ENCODE peak calls at places on chromosomes 3 and 15, in eight cellular contexts. R is stomach, N is IMR-90, X is upper lobe of right lung, L is lower lobe of right lung, H is MM.1S, V is lung, Z is K562. Y is an unnamed sample.

GRCh38 chr15:48279608-48280007 is 51.6 kb upstream of the DUT start:
- DNase-seq in R (no peak), N (no peak), X (no peak), L (no peak), H (no peak), V (no peak), Z (no peak), Y (no peak)

GRCh38 chr15:33700695-33701303 is 267.5 kb upstream of the CHRM5 start:
- DNase-seq in R (peak), N (peak), X (peak), L (peak), H (peak), V (peak), Z (peak), Y (peak)

GRCh38 chr3:117955196-117955595 is 1079.5 kb downstream of the IGSF11 start:
- DNase-seq in R (no peak), N (peak), X (no peak), L (no peak), H (no peak), V (no peak), Z (no peak), Y (no peak)

GRCh38 chr3:70716832-70717231 is 404.4 kb upstream of the MDFIC2 start:
- DNase-seq in R (no peak), N (peak), X (no peak), L (no peak), H (no peak), V (no peak), Z (no peak), Y (no peak)

GRCh38 chr3:59257506-59257905 is 207.7 kb upstream of the CFAP20DC start:
- DNase-seq in R (no peak), N (peak), X (no peak), L (no peak), H (no peak), V (no peak), Z (no peak), Y (no peak)

GRCh38 chr3:72185549-72186484 is 400.9 kb upstream of the PROK2 start:
- DNase-seq in R (no peak), N (peak), X (no peak), L (no peak), H (no peak), V (no peak), Z (peak), Y (no peak)

GRCh38 chr3:188950832-188951489 is 220.8 kb upstream of the TPRG1 start:
- DNase-seq in R (peak), N (peak), X (peak), L (peak), H (no peak), V (peak), Z (no peak), Y (no peak)

GRCh38 chr15:75811616-75812015 is 31.6 kb upstream of the UBE2Q2 start:
- DNase-seq in R (no peak), N (no peak), X (no peak), L (no peak), H (no peak), V (no peak), Z (no peak), Y (no peak)

GRCh38 chr3:46829699-46830208 is 33.5 kb downstream of the MYL3 start:
- DNase-seq in R (no peak), N (no peak), X (no peak), L (no peak), H (peak), V (no peak), Z (no peak), Y (no peak)

GRCh38 chr3:126548556-126549466 is 9.9 kb downstream of the C3orf22 start:
- DNase-seq in R (peak), N (no peak), X (peak), L (peak), H (no peak), V (no peak), Z (no peak), Y (no peak)

GRCh38 chr15:92343869-92344643 is 49.6 kb upstream of the ST8SIA2 start:
- DNase-seq in R (no peak), N (no peak), X (no peak), L (no peak), H (no peak), V (no peak), Z (no peak), Y (no peak)

GRCh38 chr3:81476652-81477051 is 284.8 kb downstream of the GBE1 start:
- DNase-seq in R (no peak), N (no peak), X (no peak), L (no peak), H (peak), V (no peak), Z (no peak), Y (no peak)

GRCh38 chr15:96365781-96366525 is 35.5 kb downstream of the NR2F2 start:
- DNase-seq in R (no peak), N (no peak), X (no peak), L (no peak), H (no peak), V (no peak), Z (no peak), Y (no peak)

GRCh38 chr3:99373088-99373875 is 265.1 kb upstream of the COL8A1 start:
- DNase-seq in R (no peak), N (no peak), X (no peak), L (no peak), H (no peak), V (no peak), Z (no peak), Y (no peak)

GRCh38 chr3:39125837-39126500 is 18.5 kb downstream of the TTC21A start:
- DNase-seq in R (no peak), N (peak), X (no peak), L (no peak), H (no peak), V (no peak), Z (no peak), Y (no peak)

GRCh38 chr15:42154576-42155355 is 1.7 kb downstream of the PLA2G4F start:
- DNase-seq in R (no peak), N (no peak), X (peak), L (no peak), H (no peak), V (no peak), Z (no peak), Y (no peak)

GRCh38 chr15:40330368-40330836 is 6.9 kb downstream of the INAFM2 start:
- DNase-seq in R (no peak), N (peak), X (peak), L (peak), H (no peak), V (peak), Z (peak), Y (no peak)

GRCh38 chr3:56864886-56865527 is 63.3 kb upstream of the ARHGEF3 start:
- DNase-seq in R (no peak), N (no peak), X (no peak), L (no peak), H (no peak), V (no peak), Z (no peak), Y (no peak)

GRCh38 chr3:70631716-70632307 is 319.4 kb upstream of the MDFIC2 start:
- DNase-seq in R (no peak), N (no peak), X (no peak), L (no peak), H (no peak), V (no peak), Z (no peak), Y (no peak)

GRCh38 chr3:136860541-136860940 is 1.5 kb upstream of the NCK1 start:
- DNase-seq in R (no peak), N (no peak), X (no peak), L (no peak), H (no peak), V (no peak), Z (no peak), Y (no peak)

GRCh38 chr3:130626021-130626420 is 109.0 kb downstream of the COL6A6 start:
- DNase-seq in R (no peak), N (peak), X (no peak), L (no peak), H (no peak), V (no peak), Z (no peak), Y (no peak)

GRCh38 chr3:8987673-8988655 is 24.7 kb upstream of the RAD18 start:
- DNase-seq in R (peak), N (peak), X (peak), L (peak), H (peak), V (peak), Z (peak), Y (peak)

GRCh38 chr3:155031191-155031590 is 48.9 kb upstream of the MME start:
- DNase-seq in R (no peak), N (peak), X (no peak), L (no peak), H (peak), V (no peak), Z (no peak), Y (no peak)

GRCh38 chr3:85571835-85572234 is 613.0 kb downstream of the CADM2 start:
- DNase-seq in R (no peak), N (no peak), X (no peak), L (no peak), H (no peak), V (no peak), Z (no peak), Y (no peak)

GRCh38 chr3:57077630-57078365 is 17.3 kb downstream of the SPATA12 start:
- DNase-seq in R (no peak), N (no peak), X (no peak), L (no peak), H (no peak), V (no peak), Z (no peak), Y (no peak)

GRCh38 chr15:66864871-66865281 is 162.8 kb downstream of the SMAD6 start:
- DNase-seq in R (peak), N (no peak), X (no peak), L (no peak), H (no peak), V (peak), Z (no peak), Y (no peak)

GRCh38 chr15:35302340-35302739 is 217.2 kb upstream of the NANOGP8 start:
- DNase-seq in R (no peak), N (no peak), X (no peak), L (no peak), H (no peak), V (no peak), Z (no peak), Y (no peak)

GRCh38 chr3:138303474-138303873 is 26.2 kb downstream of the NME9 start:
- DNase-seq in R (no peak), N (no peak), X (no peak), L (no peak), H (no peak), V (no peak), Z (no peak), Y (no peak)

GRCh38 chr3:14862303-14862660 is 43.5 kb downstream of the FGD5 start:
- DNase-seq in R (no peak), N (no peak), X (no peak), L (no peak), H (no peak), V (no peak), Z (no peak), Y (no peak)

GRCh38 chr3:16177962-16178627 is 3.6 kb downstream of the GALNT15 start:
- DNase-seq in R (peak), N (peak), X (peak), L (peak), H (peak), V (peak), Z (peak), Y (peak)

DNA sequence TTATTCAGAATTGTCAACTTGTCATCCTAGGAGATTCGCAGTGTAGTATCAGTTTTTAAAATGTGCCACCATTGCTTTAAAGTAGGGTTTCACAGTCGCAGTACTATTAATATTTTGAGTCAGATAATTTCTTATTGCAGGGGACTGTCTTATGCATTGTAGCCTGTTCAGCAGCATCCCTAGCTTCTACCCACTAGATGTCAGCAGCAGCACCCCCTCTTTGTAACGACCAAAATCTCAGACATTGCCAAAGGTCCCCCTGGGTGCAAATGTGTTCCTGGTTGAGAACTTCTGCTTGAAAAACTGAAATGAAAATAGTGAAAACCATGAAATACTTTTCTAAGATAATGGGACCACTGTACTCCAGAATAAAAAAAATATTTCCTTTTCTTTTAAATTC is 474.8 kb downstream of the CNTN3 start:
- DNase-seq in R (no peak), N (no peak), X (no peak), L (no peak), H (peak), V (no peak), Z (no peak), Y (no peak)
- TF ChIP-seq CTCF in R (no peak), N (peak), X (no peak), L (no peak), H (peak), V (no peak), Z (no peak), Y (no peak)

GRCh38 chr15:101491739-101492640 is 2.5 kb upstream of the PCSK6 start:
- DNase-seq in R (no peak), N (no peak), X (no peak), L (no peak), H (no peak), V (no peak), Z (no peak), Y (no peak)
- H3K27ac ChIP-seq in R (no peak), N (no peak), X (no peak), L (no peak), H (no peak), V (no peak), Z (no peak), Y (no peak)

GRCh38 chr15:63469984-63470383 is 34.4 kb upstream of the USP3 start:
- DNase-seq in R (no peak), N (no peak), X (no peak), L (no peak), H (no peak), V (no peak), Z (no peak), Y (no peak)
- TF ChIP-seq CTCF in R (no peak), N (no peak), X (no peak), L (no peak), H (no peak), V (no peak), Z (no peak), Y (no peak)

GRCh38 chr15:62450061-62450460 is 285.0 kb upstream of the C2CD4B start:
- DNase-seq in R (no peak), N (no peak), X (no peak), L (no peak), H (no peak), V (no peak), Z (no peak), Y (no peak)
- H3K27ac ChIP-seq in R (no peak), N (no peak), X (no peak), L (no peak), H (no peak), V (no peak), Z (no peak), Y (no peak)

GRCh38 chr3:153291052-153291689 is 129.1 kb downstream of the RAP2B start:
- DNase-seq in R (no peak), N (no peak), X (no peak), L (no peak), H (peak), V (no peak), Z (peak), Y (no peak)
- TF ChIP-seq CTCF in R (no peak), N (peak), X (peak), L (peak), H (peak), V (peak), Z (peak), Y (peak)

DNA sequence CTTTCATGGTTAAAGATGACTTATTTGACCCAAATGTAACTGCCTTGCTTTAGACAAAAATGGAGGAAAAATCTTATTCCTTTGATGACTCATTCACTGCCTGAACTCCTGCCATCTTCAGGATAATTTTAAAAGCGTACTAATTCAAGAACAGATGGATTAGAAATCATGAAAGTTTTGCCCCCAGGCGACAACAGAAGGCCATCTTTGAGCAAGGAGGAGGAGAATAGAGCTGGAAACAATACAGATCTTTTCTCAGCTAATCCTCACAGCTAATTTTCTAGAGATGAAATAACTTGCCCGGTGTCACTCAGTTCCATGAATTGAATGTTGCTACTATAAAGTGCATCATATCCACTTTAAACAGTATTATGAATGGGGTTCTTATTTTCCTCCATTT is 324.7 kb upstream of the RARB start:
- DNase-seq in R (no peak), N (no peak), X (no peak), L (no peak), H (no peak), V (no peak), Z (no peak), Y (no peak)
- H3K27ac ChIP-seq in R (no peak), N (no peak), X (no peak), L (no peak), H (no peak), V (no peak), Z (no peak), Y (no peak)

DNA sequence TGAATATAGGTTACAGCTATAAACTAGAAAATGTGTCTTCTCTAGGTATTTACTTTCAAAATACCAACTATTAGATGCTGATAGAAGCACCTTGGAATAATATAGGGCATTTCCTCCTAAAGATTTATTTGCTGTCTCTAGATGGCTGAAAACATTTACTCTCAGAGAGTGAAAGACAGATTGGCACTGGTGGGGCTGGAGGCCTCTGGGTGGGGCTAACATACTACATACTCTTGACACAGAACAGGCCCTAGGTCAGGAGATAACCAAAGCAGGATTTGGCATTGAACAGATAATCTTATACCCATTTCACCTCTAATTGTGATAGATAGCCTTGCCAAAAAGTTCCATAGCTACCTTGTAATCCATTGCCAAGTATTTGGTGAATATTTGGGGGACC is 253.3 kb upstream of the TBC1D5 start:
- DNase-seq in R (no peak), N (no peak), X (no peak), L (no peak), H (no peak), V (no peak), Z (no peak), Y (no peak)
- TF ChIP-seq CTCF in R (no peak), N (no peak), X (no peak), L (no peak), H (no peak), V (no peak), Z (peak), Y (no peak)

DNA sequence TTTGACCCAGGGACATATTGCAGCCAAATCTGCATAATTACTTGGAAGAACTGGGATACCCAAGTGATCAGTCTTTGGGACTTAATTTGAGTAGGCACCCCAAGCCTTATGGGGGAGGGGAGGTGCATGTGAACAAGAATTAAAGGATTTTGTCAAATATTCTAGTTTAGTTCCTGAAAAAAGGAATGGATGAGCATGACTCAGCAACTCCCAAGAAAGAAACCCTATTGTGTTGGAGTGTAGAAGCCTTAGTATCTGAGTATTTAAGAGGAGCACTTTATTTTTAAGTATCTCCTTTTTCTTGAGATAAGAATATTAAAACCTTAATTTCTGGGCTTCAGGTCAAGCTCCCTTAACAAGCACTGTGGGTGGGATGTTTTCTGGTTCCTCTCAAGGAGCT is 222.4 kb downstream of the CD47 start:
- DNase-seq in R (no peak), N (no peak), X (no peak), L (no peak), H (no peak), V (no peak), Z (no peak), Y (no peak)
- H3K27ac ChIP-seq in R (no peak), N (no peak), X (no peak), L (no peak), H (no peak), V (no peak), Z (no peak), Y (no peak)

Y was measured in Peyer's patch.